ENCODE peak calls at places on chromosomes 5 and 9, in six cellular contexts. O, Q, N, Z, J and R are unnamed samples.

GRCh38 chr5:36152324-36153298 is 700 bp downstream of the SKP2 start:
- DNase-seq in J (no peak), Z (no peak), Q (no peak), O (no peak), N (no peak), R (peak; percentile 25)

GRCh38 chr5:33649801-33650482 is 209.2 kb downstream of the TARS1 start:
- DNase-seq in N (peak; percentile 67), O (no peak), J (no peak), Z (peak; percentile 35), Q (no peak), R (no peak)

GRCh38 chr9:93262537-93263310 is 78.8 kb downstream of the WNK2 start:
- DNase-seq in Q (peak; percentile 27), O (no peak), J (no peak), N (no peak), Z (no peak), R (peak; percentile 8)

GRCh38 chr9:113651896-113652295 is 188.4 kb downstream of the RGS3 start:
- DNase-seq in J (no peak), N (no peak), Q (no peak), O (no peak), Z (no peak), R (no peak)

GRCh38 chr5:114018178-114018577 is 343.7 kb upstream of the KCNN2 start:
- DNase-seq in N (no peak), Q (no peak), Z (peak; percentile 5), O (no peak), J (no peak), R (no peak)

GRCh38 chr9:137776306-137776995 is 101.1 kb upstream of the CACNA1B start:
- DNase-seq in Z (no peak), J (no peak), Q (no peak), O (no peak), N (no peak), R (no peak)

GRCh38 chr9:95516221-95516735 is 493 bp downstream of the PTCH1 start:
- DNase-seq in Q (no peak), J (no peak), O (no peak), Z (no peak), N (no peak), R (no peak)

GRCh38 chr5:34957299-34957698 is 27.9 kb downstream of the DNAJC21 start:
- DNase-seq in O (no peak), Z (no peak), N (no peak), Q (no peak), J (no peak), R (no peak)

GRCh38 chr9:32551491-32552049 is 557 bp upstream of the SMIM27 start:
- DNase-seq in Q (peak; percentile 72), J (peak; percentile 12), Z (peak; percentile 49), O (peak; percentile 62), N (no peak), R (peak; percentile 58)

GRCh38 chr5:129174447-129174846 is 79.9 kb downstream of the ISOC1 start:
- DNase-seq in N (no peak), O (no peak), Z (no peak), Q (no peak), J (no peak), R (no peak)

GRCh38 chr5:43007911-43008368 is 32.2 kb downstream of the ANXA2R start:
- DNase-seq in Q (peak; percentile 84), N (peak; percentile 65), Z (no peak), J (no peak), O (peak; percentile 85), R (peak; percentile 50)

GRCh38 chr5:36243653-36244052 is 1.9 kb upstream of the NADK2 start:
- DNase-seq in N (no peak), Q (no peak), Z (no peak), O (no peak), J (no peak), R (no peak)

GRCh38 chr5:59724482-59725392 is 168.8 kb downstream of the PDE4D start:
- DNase-seq in O (peak; percentile 56), N (no peak), Z (peak; percentile 33), J (no peak), Q (no peak), R (no peak)

GRCh38 chr9:29769019-29769418 is 2195.7 kb upstream of the C9orf72 start:
- DNase-seq in Q (no peak), N (no peak), O (no peak), J (no peak), Z (no peak), R (no peak)

GRCh38 chr5:40321514-40321913 is 358.2 kb upstream of the PTGER4 start:
- DNase-seq in O (no peak), J (no peak), Q (no peak), Z (no peak), N (no peak), R (no peak)

GRCh38 chr5:110040178-110040577 is 350.5 kb downstream of the MAN2A1 start:
- DNase-seq in J (no peak), Z (no peak), N (no peak), Q (no peak), O (no peak), R (no peak)

GRCh38 chr9:82223442-82223841 is 234.9 kb downstream of the SPATA31D1 start:
- DNase-seq in Z (no peak), N (no peak), O (no peak), Q (no peak), J (no peak), R (no peak)

GRCh38 chr5:3197699-3198098 is 397.9 kb upstream of the IRX1 start:
- DNase-seq in Z (peak; percentile 68), N (no peak), Q (no peak), J (no peak), O (no peak), R (no peak)

GRCh38 chr9:35549466-35549865 is 55.6 kb upstream of the TESK1 start:
- DNase-seq in O (no peak), N (no peak), Z (no peak), Q (no peak), J (no peak), R (no peak)

GRCh38 chr5:119031047-119031886 is 39.6 kb upstream of the DMXL1 start:
- DNase-seq in O (peak; percentile 46), J (no peak), Q (no peak), N (no peak), Z (no peak), R (no peak)

GRCh38 chr9:136268318-136268717 is 22.7 kb upstream of the QSOX2 start:
- DNase-seq in Q (no peak), N (no peak), O (no peak), J (no peak), Z (peak; percentile 46), R (no peak)

GRCh38 chr5:174552428-174552827 is 172.0 kb upstream of the MSX2 start:
- DNase-seq in Q (no peak), J (no peak), Z (no peak), N (no peak), O (no peak), R (no peak)

GRCh38 chr5:78221964-78222451 is 72.5 kb downstream of the AP3B1 start:
- DNase-seq in O (peak; percentile 81), Q (no peak), Z (no peak), J (no peak), N (no peak), R (no peak)

GRCh38 chr9:27276182-27277030 is 20.5 kb downstream of the EQTN start:
- DNase-seq in Z (peak; percentile 54), Q (no peak), N (peak; percentile 26), O (peak; percentile 54), J (no peak), R (no peak)

GRCh38 chr5:44875661-44876250 is 67.0 kb downstream of the MRPS30 start:
- DNase-seq in O (peak; percentile 2), N (no peak), J (no peak), Q (no peak), Z (no peak), R (no peak)

GRCh38 chr9:116313638-116314037 is 160.0 kb downstream of the PAPPA start:
- DNase-seq in N (no peak), Q (no peak), J (no peak), Z (no peak), O (no peak), R (no peak)

GRCh38 chr9:114799441-114799840 is 6.4 kb downstream of the TNFSF15 start:
- DNase-seq in Z (peak; percentile 56), J (no peak), O (no peak), Q (no peak), N (no peak), R (no peak)

GRCh38 chr9:126319651-126320050 is 7.0 kb upstream of the MVB12B start:
- DNase-seq in J (no peak), Q (no peak), N (no peak), Z (no peak), O (no peak), R (no peak)

GRCh38 chr5:99248066-99248465 is 319.3 kb upstream of the CHD1 start:
- DNase-seq in J (no peak), O (no peak), Z (no peak), N (no peak), Q (no peak), R (no peak)

GRCh38 chr5:150159741-150160179 is 4.1 kb upstream of the PDGFRB start:
- DNase-seq in Z (no peak), Q (peak; percentile 69), O (peak; percentile 23), J (no peak), N (no peak), R (peak; percentile 74)

GRCh38 chr5:40404613-40405012 is 275.1 kb upstream of the PTGER4 start:
- DNase-seq in Z (no peak), N (no peak), O (no peak), J (no peak), Q (no peak), R (no peak)

GRCh38 chr5:177430972-177431316 is 4.5 kb downstream of the GRK6 start:
- DNase-seq in Q (no peak), J (no peak), Z (no peak), N (no peak), O (no peak), R (no peak)

GRCh38 chr5:149651686-149652085 is 70.4 kb downstream of the ARHGEF37 start:
- DNase-seq in J (no peak), Z (no peak), N (no peak), O (no peak), Q (no peak), R (no peak)

GRCh38 chr9:114382951-114383865 is 4.6 kb downstream of the AKNA start:
- DNase-seq in Q (no peak), Z (no peak), N (no peak), O (peak; percentile 80), J (no peak), R (peak; percentile 33)